ENCODE peak calls at places on chromosomes 12 and 14, in eight cellular contexts. S is Karpas-422; K is body of pancreas; U is HCT116; X is CD8-positive, alpha-beta memory T cell; T is lung; V is cardiac muscle cell; E is naive thymus-derived CD4-positive, alpha-beta T cell. W is an unnamed sample.
A peak's percentile ranks its signal among the peaks of the same experiment; 100 is the strongest.

GRCh38 chr14:71636076-71636475 is 296.2 kb upstream of the RGS6 start:
- DNase-seq in V (no peak), S (peak; percentile 21), E (no peak), U (no peak), T (no peak), X (no peak), K (no peak), W (no peak)

GRCh38 chr12:29024117-29024516 is 125.0 kb upstream of the FAR2 start:
- DNase-seq in E (no peak), K (no peak), X (no peak), V (no peak), S (no peak), U (no peak), T (no peak), W (no peak)

GRCh38 chr14:70032447-70032846 is 153.2 kb downstream of the SMOC1 start:
- DNase-seq in T (no peak), V (no peak), E (no peak), K (no peak), S (no peak), X (no peak), U (no peak), W (no peak)

GRCh38 chr12:89891933-89892332 is 183.3 kb upstream of the ATP2B1 start:
- DNase-seq in T (no peak), K (no peak), X (no peak), S (no peak), U (no peak), E (no peak), V (no peak), W (no peak)

GRCh38 chr14:99601301-99601945 is 2.6 kb downstream of the CCDC85C start:
- DNase-seq in X (no peak), T (peak; percentile 68), V (peak; percentile 40), S (no peak), E (no peak), U (no peak), K (peak; percentile 43), W (no peak)

GRCh38 chr12:112430929-112431328 is 12.2 kb downstream of the PTPN11 start:
- DNase-seq in U (no peak), E (no peak), V (no peak), X (no peak), T (no peak), S (no peak), K (no peak), W (no peak)

GRCh38 chr14:58793096-58793740 is 155.5 kb downstream of the DACT1 start:
- DNase-seq in S (no peak), T (no peak), X (no peak), V (no peak), K (no peak), U (no peak), E (no peak), W (no peak)

GRCh38 chr14:45743884-45744283 is 490.9 kb upstream of the MIS18BP1 start:
- DNase-seq in S (no peak), T (no peak), U (peak; percentile 22), E (no peak), V (no peak), K (no peak), X (no peak), W (no peak)

GRCh38 chr14:100362311-100362927 is 39.3 kb downstream of the SLC25A47 start:
- DNase-seq in K (no peak), E (no peak), S (no peak), U (no peak), X (no peak), V (no peak), T (no peak), W (no peak)

GRCh38 chr12:112153900-112154234 is 28.5 kb downstream of the TRAFD1 start:
- DNase-seq in S (no peak), E (no peak), U (no peak), T (no peak), K (peak; percentile 0), V (no peak), X (no peak), W (no peak)

GRCh38 chr12:31366104-31366621 is 40.2 kb upstream of the SINHCAF start:
- DNase-seq in U (no peak), K (no peak), E (no peak), S (no peak), T (no peak), X (no peak), V (no peak), W (no peak)

GRCh38 chr12:116455540-116456306 is 103.5 kb upstream of the MAP1LC3B2 start:
- DNase-seq in V (no peak), T (peak; percentile 66), X (no peak), U (peak; percentile 85), E (no peak), S (peak; percentile 40), K (peak; percentile 51), W (peak; percentile 65)

GRCh38 chr12:116456683-116457082 is 102.5 kb upstream of the MAP1LC3B2 start:
- DNase-seq in X (no peak), S (no peak), V (peak; percentile 38), U (no peak), E (no peak), K (no peak), T (no peak), W (no peak)

GRCh38 chr12:116454076-116454475 is 105.1 kb upstream of the MAP1LC3B2 start:
- DNase-seq in X (no peak), K (no peak), U (no peak), S (peak; percentile 27), T (no peak), V (no peak), E (no peak), W (no peak)

GRCh38 chr12:116456307-116456641 is 102.9 kb upstream of the MAP1LC3B2 start:
- DNase-seq in V (no peak), U (no peak), X (no peak), S (peak; percentile 39), T (no peak), E (no peak), K (no peak), W (no peak)

DNA sequence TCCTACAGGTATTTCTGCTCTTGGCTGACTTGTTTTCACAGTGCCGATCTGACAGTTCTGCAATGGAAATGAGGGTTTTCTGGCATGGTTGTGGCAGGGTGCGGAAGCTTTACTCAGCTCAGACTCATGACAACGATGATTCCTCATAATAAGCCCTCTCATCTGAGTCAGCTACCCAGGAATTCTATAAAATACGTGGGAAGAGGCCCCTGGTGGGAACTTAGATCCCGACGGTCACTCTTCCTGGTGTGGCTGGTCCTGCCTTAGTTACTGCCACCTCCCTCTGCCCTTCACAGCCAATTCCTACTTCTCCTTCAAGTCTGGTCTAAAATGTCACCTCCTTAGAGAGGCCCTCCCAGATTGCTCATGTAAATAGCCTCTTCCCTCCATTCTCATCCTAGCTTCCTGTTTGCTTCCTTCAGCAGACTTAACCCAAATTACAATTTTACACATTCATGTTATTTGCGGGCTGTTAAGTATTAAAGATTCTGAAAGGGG is 104.2 kb upstream of the MAP1LC3B2 start:
- DNase-seq in U (peak; percentile 96), T (no peak), E (no peak), V (no peak), S (peak; percentile 34), K (no peak), X (no peak), W (peak; percentile 85)
- H3K27ac ChIP-seq in U (peak overlapping the region; percentile 90), T (peak overlapping the region; percentile 76), E (no peak overlapping the region), V (no peak overlapping the region), S (no peak overlapping the region), K (no peak overlapping the region), X (no peak overlapping the region), W (peak overlapping the region; percentile 78)

DNA sequence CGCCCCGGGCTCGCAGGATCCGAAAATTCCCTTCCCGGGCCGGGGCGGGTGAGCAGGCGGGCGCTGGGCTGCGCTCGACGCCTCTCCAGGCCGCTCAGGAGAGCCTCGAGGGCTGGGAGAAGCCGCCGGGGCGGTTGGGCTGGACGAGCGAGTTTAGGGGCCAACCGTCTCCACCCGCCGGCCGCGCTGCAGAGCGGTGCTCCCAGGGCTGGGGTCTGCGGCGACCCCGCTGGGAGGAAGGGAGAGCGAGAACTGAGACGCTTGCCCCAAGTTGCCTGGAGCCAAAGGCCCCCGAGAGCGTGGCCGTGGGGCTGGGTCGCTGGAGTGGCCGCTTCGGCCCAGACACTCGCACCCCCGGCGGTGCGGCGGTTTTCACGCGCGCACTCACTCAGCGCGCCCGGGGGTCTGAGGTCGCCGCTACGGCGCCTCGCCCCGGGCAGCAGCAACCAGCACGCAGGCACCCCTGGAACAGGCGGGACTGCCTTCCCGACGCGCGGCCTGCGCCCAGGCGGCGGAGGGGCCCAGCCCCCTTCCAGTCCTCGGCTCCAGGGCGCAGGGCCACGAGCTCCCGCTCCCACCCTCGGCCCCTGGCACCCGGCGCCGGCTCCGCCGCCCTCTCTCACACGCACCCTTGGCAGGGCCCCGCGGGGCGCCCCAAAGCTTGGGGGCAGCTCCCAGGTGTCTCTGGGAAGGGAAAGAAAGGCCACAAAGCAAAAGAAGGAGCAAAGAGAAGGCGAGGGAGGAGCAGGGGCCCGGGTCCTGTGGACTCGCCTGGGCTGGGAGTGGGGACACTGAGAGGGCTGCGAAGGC is 586 bp upstream of the EFS start:
- DNase-seq in S (no peak), U (no peak), T (no peak), E (no peak), K (no peak), V (no peak), X (no peak), W (no peak)
- H3K27ac ChIP-seq in S (no peak overlapping the region), U (no peak overlapping the region), T (peak overlapping the region; percentile 87), E (no peak overlapping the region), K (no peak overlapping the region), V (peak overlapping the region; percentile 83), X (no peak overlapping the region), W (peak overlapping the region; percentile 76)

GRCh38 chr14:102739190-102739469 is 38.1 kb upstream of the TRAF3 start:
- DNase-seq in U (no peak), E (no peak), X (no peak), S (no peak), V (no peak), K (no peak), T (no peak), W (no peak)

GRCh38 chr14:102737402-102738372 is 39.6 kb upstream of the TRAF3 start:
- DNase-seq in X (no peak), S (no peak), K (no peak), E (no peak), U (no peak), T (no peak), V (no peak), W (no peak)

GRCh38 chr14:102733326-102733725 is 43.9 kb upstream of the TRAF3 start:
- DNase-seq in V (no peak), T (no peak), X (no peak), U (no peak), E (no peak), K (no peak), S (no peak), W (no peak)

GRCh38 chr14:102736956-102737355 is 40.3 kb upstream of the TRAF3 start:
- DNase-seq in T (no peak), K (no peak), S (no peak), X (no peak), E (no peak), V (no peak), U (no peak), W (no peak)

GRCh38 chr14:102738373-102739189 is 38.7 kb upstream of the TRAF3 start:
- DNase-seq in E (no peak), V (no peak), S (no peak), K (no peak), X (no peak), U (no peak), T (no peak), W (no peak)
- H3K27ac ChIP-seq in E (no peak overlapping the region), V (no peak overlapping the region), S (no peak overlapping the region), K (no peak overlapping the region), X (no peak overlapping the region), U (no peak overlapping the region), T (no peak overlapping the region), W (no peak overlapping the region)

DNA sequence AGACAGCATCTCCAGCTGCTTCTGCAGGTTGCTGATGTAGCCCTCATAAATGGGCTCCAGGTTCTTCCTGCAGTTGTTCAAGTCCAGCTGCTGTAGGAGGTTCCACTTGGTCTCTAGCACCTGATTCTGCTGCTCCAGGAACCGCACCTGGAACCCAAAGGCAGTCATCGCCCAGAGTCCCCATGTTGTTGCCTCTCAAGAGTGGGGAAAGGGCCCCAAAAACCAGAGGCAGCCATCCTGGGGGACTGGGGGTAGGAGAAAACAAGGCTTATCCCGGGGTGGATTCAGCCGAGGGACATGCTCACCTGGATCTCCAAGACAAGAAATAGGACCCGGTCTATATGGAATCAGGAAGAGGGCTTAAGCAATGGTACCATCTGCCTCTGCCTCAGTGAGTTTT is 2.3 kb downstream of the KRT72 start:
- DNase-seq in K (no peak), V (no peak), T (no peak), S (no peak), U (no peak), E (no peak), X (no peak), W (no peak)
- H3K27ac ChIP-seq in K (no peak overlapping the region), V (no peak overlapping the region), T (no peak overlapping the region), S (no peak overlapping the region), U (no peak overlapping the region), E (no peak overlapping the region), X (no peak overlapping the region), W (no peak overlapping the region)